ENCODE peak calls at places on chromosome 6, in ten cellular contexts. One of them, this sample, is unnamed.

GRCh38 chr6:129370268-129370916 is 339.6 kb downstream of the ARHGAP18 start:
- DNase-seq in CD8-positive, alpha-beta T cell: peak; percentile 25
- DNase-seq in sigmoid colon: no peak
- DNase-seq in aorta: peak; percentile 40
- DNase-seq in HL-60: no peak
- DNase-seq in cardiac muscle cell: peak; percentile 63
- DNase-seq in endodermal cell: peak; percentile 78
- DNase-seq in pancreas: no peak
- DNase-seq in esophagus muscularis mucosa: no peak
- DNase-seq in caudate nucleus: peak; percentile 11
- DNase-seq in this sample: peak; percentile 23

GRCh38 chr6:119476554-119476953 is 127.0 kb upstream of the MAN1A1 start:
- DNase-seq in CD8-positive, alpha-beta T cell: no peak
- DNase-seq in sigmoid colon: no peak
- DNase-seq in aorta: no peak
- DNase-seq in HL-60: no peak
- DNase-seq in cardiac muscle cell: no peak
- DNase-seq in endodermal cell: no peak
- DNase-seq in pancreas: no peak
- DNase-seq in esophagus muscularis mucosa: no peak
- DNase-seq in caudate nucleus: no peak
- DNase-seq in this sample: no peak

GRCh38 chr6:14129572-14129971 is 12.0 kb downstream of the CD83 start:
- DNase-seq in CD8-positive, alpha-beta T cell: peak; percentile 38
- DNase-seq in sigmoid colon: peak; percentile 67
- DNase-seq in aorta: no peak
- DNase-seq in HL-60: peak; percentile 53
- DNase-seq in cardiac muscle cell: peak; percentile 85
- DNase-seq in endodermal cell: peak; percentile 84
- DNase-seq in pancreas: no peak
- DNase-seq in esophagus muscularis mucosa: no peak
- DNase-seq in caudate nucleus: peak; percentile 30
- DNase-seq in this sample: no peak

GRCh38 chr6:56692586-56693245 is 50.0 kb upstream of the DST start:
- DNase-seq in CD8-positive, alpha-beta T cell: no peak
- DNase-seq in sigmoid colon: no peak
- DNase-seq in aorta: no peak
- DNase-seq in HL-60: peak; percentile 10
- DNase-seq in cardiac muscle cell: peak; percentile 88
- DNase-seq in endodermal cell: no peak
- DNase-seq in pancreas: no peak
- DNase-seq in esophagus muscularis mucosa: no peak
- DNase-seq in caudate nucleus: no peak
- DNase-seq in this sample: no peak

GRCh38 chr6:140366991-140367390 is 992.5 kb upstream of the CITED2 start:
- DNase-seq in CD8-positive, alpha-beta T cell: no peak
- DNase-seq in sigmoid colon: no peak
- DNase-seq in aorta: no peak
- DNase-seq in HL-60: no peak
- DNase-seq in cardiac muscle cell: no peak
- DNase-seq in endodermal cell: no peak
- DNase-seq in pancreas: no peak
- DNase-seq in esophagus muscularis mucosa: no peak
- DNase-seq in caudate nucleus: no peak
- DNase-seq in this sample: no peak

GRCh38 chr6:52731719-52732118 is 31.6 kb downstream of the GSTA2 start:
- DNase-seq in CD8-positive, alpha-beta T cell: no peak
- DNase-seq in sigmoid colon: no peak
- DNase-seq in aorta: no peak
- DNase-seq in HL-60: no peak
- DNase-seq in cardiac muscle cell: no peak
- DNase-seq in endodermal cell: peak; percentile 53
- DNase-seq in pancreas: no peak
- DNase-seq in esophagus muscularis mucosa: no peak
- DNase-seq in caudate nucleus: no peak
- DNase-seq in this sample: no peak

GRCh38 chr6:29992792-29993191 is 50.5 kb downstream of the HLA-A start:
- DNase-seq in CD8-positive, alpha-beta T cell: no peak
- DNase-seq in sigmoid colon: no peak
- DNase-seq in aorta: no peak
- DNase-seq in HL-60: no peak
- DNase-seq in cardiac muscle cell: no peak
- DNase-seq in endodermal cell: no peak
- DNase-seq in pancreas: no peak
- DNase-seq in esophagus muscularis mucosa: no peak
- DNase-seq in caudate nucleus: no peak
- DNase-seq in this sample: no peak

GRCh38 chr6:3740551-3741476 is 10.7 kb downstream of the PXDC1 start:
- DNase-seq in CD8-positive, alpha-beta T cell: no peak
- DNase-seq in sigmoid colon: no peak
- DNase-seq in aorta: peak; percentile 46
- DNase-seq in HL-60: no peak
- DNase-seq in cardiac muscle cell: no peak
- DNase-seq in endodermal cell: no peak
- DNase-seq in pancreas: no peak
- DNase-seq in esophagus muscularis mucosa: no peak
- DNase-seq in caudate nucleus: no peak
- DNase-seq in this sample: no peak

GRCh38 chr6:36697481-36697903 is at the start of gene RAB44:
- DNase-seq in CD8-positive, alpha-beta T cell: no peak
- DNase-seq in sigmoid colon: peak; percentile 58
- DNase-seq in aorta: peak; percentile 38
- DNase-seq in HL-60: peak; percentile 96
- DNase-seq in cardiac muscle cell: no peak
- DNase-seq in endodermal cell: peak; percentile 36
- DNase-seq in pancreas: no peak
- DNase-seq in esophagus muscularis mucosa: no peak
- DNase-seq in caudate nucleus: no peak
- DNase-seq in this sample: no peak

GRCh38 chr6:63844287-63844686 is 208.7 kb downstream of the PHF3 start:
- DNase-seq in CD8-positive, alpha-beta T cell: no peak
- DNase-seq in sigmoid colon: no peak
- DNase-seq in aorta: no peak
- DNase-seq in HL-60: no peak
- DNase-seq in cardiac muscle cell: peak; percentile 74
- DNase-seq in endodermal cell: no peak
- DNase-seq in pancreas: no peak
- DNase-seq in esophagus muscularis mucosa: no peak
- DNase-seq in caudate nucleus: no peak
- DNase-seq in this sample: no peak

GRCh38 chr6:166505133-166505905 is 81.2 kb downstream of the RAMACL start:
- DNase-seq in CD8-positive, alpha-beta T cell: no peak
- DNase-seq in sigmoid colon: no peak
- DNase-seq in aorta: no peak
- DNase-seq in HL-60: no peak
- DNase-seq in cardiac muscle cell: no peak
- DNase-seq in endodermal cell: no peak
- DNase-seq in pancreas: no peak
- DNase-seq in esophagus muscularis mucosa: no peak
- DNase-seq in caudate nucleus: no peak
- DNase-seq in this sample: no peak

GRCh38 chr6:132136976-132137375 is 185.8 kb upstream of the CCN2 start:
- DNase-seq in CD8-positive, alpha-beta T cell: no peak
- DNase-seq in sigmoid colon: no peak
- DNase-seq in aorta: no peak
- DNase-seq in HL-60: no peak
- DNase-seq in cardiac muscle cell: peak; percentile 59
- DNase-seq in endodermal cell: no peak
- DNase-seq in pancreas: no peak
- DNase-seq in esophagus muscularis mucosa: no peak
- DNase-seq in caudate nucleus: no peak
- DNase-seq in this sample: no peak

GRCh38 chr6:119552016-119552415 is 202.5 kb upstream of the MAN1A1 start:
- DNase-seq in CD8-positive, alpha-beta T cell: no peak
- DNase-seq in sigmoid colon: no peak
- DNase-seq in aorta: no peak
- DNase-seq in HL-60: no peak
- DNase-seq in cardiac muscle cell: no peak
- DNase-seq in endodermal cell: no peak
- DNase-seq in pancreas: no peak
- DNase-seq in esophagus muscularis mucosa: no peak
- DNase-seq in caudate nucleus: no peak
- DNase-seq in this sample: no peak

GRCh38 chr6:101454106-101454676 is 60.7 kb downstream of the GRIK2 start:
- DNase-seq in CD8-positive, alpha-beta T cell: no peak
- DNase-seq in sigmoid colon: no peak
- DNase-seq in aorta: no peak
- DNase-seq in HL-60: no peak
- DNase-seq in cardiac muscle cell: no peak
- DNase-seq in endodermal cell: no peak
- DNase-seq in pancreas: no peak
- DNase-seq in esophagus muscularis mucosa: no peak
- DNase-seq in caudate nucleus: no peak
- DNase-seq in this sample: no peak

GRCh38 chr6:91569071-91569470 is 982.2 kb upstream of the MAP3K7 start:
- DNase-seq in CD8-positive, alpha-beta T cell: no peak
- DNase-seq in sigmoid colon: no peak
- DNase-seq in aorta: no peak
- DNase-seq in HL-60: no peak
- DNase-seq in cardiac muscle cell: no peak
- DNase-seq in endodermal cell: no peak
- DNase-seq in pancreas: no peak
- DNase-seq in esophagus muscularis mucosa: no peak
- DNase-seq in caudate nucleus: no peak
- DNase-seq in this sample: no peak

DNA sequence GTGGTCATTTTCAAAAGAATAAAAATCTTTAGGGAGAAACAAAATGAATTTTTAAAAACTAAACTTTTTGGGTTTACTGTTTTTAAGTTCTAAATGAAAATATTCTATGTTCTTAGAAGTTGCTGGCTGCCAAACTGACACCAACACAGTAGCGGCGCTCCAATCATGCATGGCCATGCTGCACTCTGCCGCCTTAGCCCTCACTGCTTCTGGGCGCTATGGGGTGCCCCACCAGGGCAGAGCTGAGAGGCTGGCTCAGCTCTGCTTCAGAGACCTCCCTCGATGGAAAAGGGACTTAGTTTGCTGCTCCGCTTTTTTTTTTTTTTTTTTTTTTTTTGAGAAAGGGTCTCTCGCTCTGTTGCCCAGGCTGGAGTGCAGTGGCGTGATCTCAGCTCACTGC is 20.9 kb downstream of the EZR start:
- DNase-seq in CD8-positive, alpha-beta T cell: no peak
- DNase-seq in sigmoid colon: no peak
- DNase-seq in aorta: no peak
- DNase-seq in HL-60: no peak
- DNase-seq in cardiac muscle cell: no peak
- DNase-seq in endodermal cell: peak; percentile 44
- DNase-seq in pancreas: no peak
- DNase-seq in esophagus muscularis mucosa: no peak
- DNase-seq in caudate nucleus: no peak
- DNase-seq in this sample: no peak
- H3K27ac ChIP-seq in CD8-positive, alpha-beta T cell: no peak overlapping the region
- H3K27ac ChIP-seq in sigmoid colon: no peak overlapping the region
- H3K27ac ChIP-seq in aorta: peak overlapping the region; percentile 61
- H3K27ac ChIP-seq in HL-60: no peak overlapping the region
- H3K27ac ChIP-seq in cardiac muscle cell: peak overlapping the region; percentile 93
- H3K27ac ChIP-seq in endodermal cell: peak overlapping the region; percentile 40
- H3K27ac ChIP-seq in pancreas: peak overlapping the region; percentile 79
- H3K27ac ChIP-seq in esophagus muscularis mucosa: peak overlapping the region; percentile 34
- H3K27ac ChIP-seq in caudate nucleus: no peak overlapping the region
- H3K27ac ChIP-seq in this sample: no peak overlapping the region

GRCh38 chr6:158086054-158086705 is 81.9 kb downstream of the SERAC1 start:
- DNase-seq in CD8-positive, alpha-beta T cell: no peak
- DNase-seq in sigmoid colon: no peak
- DNase-seq in aorta: no peak
- DNase-seq in HL-60: peak; percentile 93
- DNase-seq in cardiac muscle cell: peak; percentile 40
- DNase-seq in endodermal cell: no peak
- DNase-seq in pancreas: no peak
- DNase-seq in esophagus muscularis mucosa: no peak
- DNase-seq in caudate nucleus: no peak
- DNase-seq in this sample: no peak

GRCh38 chr6:158083687-158084325 is 84.3 kb downstream of the SERAC1 start:
- DNase-seq in CD8-positive, alpha-beta T cell: no peak
- DNase-seq in sigmoid colon: no peak
- DNase-seq in aorta: no peak
- DNase-seq in HL-60: no peak
- DNase-seq in cardiac muscle cell: no peak
- DNase-seq in endodermal cell: no peak
- DNase-seq in pancreas: no peak
- DNase-seq in esophagus muscularis mucosa: peak; percentile 80
- DNase-seq in caudate nucleus: no peak
- DNase-seq in this sample: no peak

GRCh38 chr6:158087519-158087867 is 80.6 kb downstream of the SERAC1 start:
- DNase-seq in CD8-positive, alpha-beta T cell: no peak
- DNase-seq in sigmoid colon: no peak
- DNase-seq in aorta: no peak
- DNase-seq in HL-60: peak; percentile 40
- DNase-seq in cardiac muscle cell: no peak
- DNase-seq in endodermal cell: no peak
- DNase-seq in pancreas: no peak
- DNase-seq in esophagus muscularis mucosa: no peak
- DNase-seq in caudate nucleus: no peak
- DNase-seq in this sample: no peak

GRCh38 chr6:158085261-158086053 is 82.6 kb downstream of the SERAC1 start:
- DNase-seq in CD8-positive, alpha-beta T cell: no peak
- DNase-seq in sigmoid colon: no peak
- DNase-seq in aorta: no peak
- DNase-seq in HL-60: no peak
- DNase-seq in cardiac muscle cell: no peak
- DNase-seq in endodermal cell: no peak
- DNase-seq in pancreas: no peak
- DNase-seq in esophagus muscularis mucosa: no peak
- DNase-seq in caudate nucleus: no peak
- DNase-seq in this sample: no peak

GRCh38 chr6:158086706-158087518 is 81.2 kb downstream of the SERAC1 start:
- DNase-seq in CD8-positive, alpha-beta T cell: no peak
- DNase-seq in sigmoid colon: peak; percentile 83
- DNase-seq in aorta: peak; percentile 85
- DNase-seq in HL-60: peak; percentile 90
- DNase-seq in cardiac muscle cell: no peak
- DNase-seq in endodermal cell: no peak
- DNase-seq in pancreas: no peak
- DNase-seq in esophagus muscularis mucosa: no peak
- DNase-seq in caudate nucleus: no peak
- DNase-seq in this sample: no peak
- H3K27ac ChIP-seq in CD8-positive, alpha-beta T cell: no peak overlapping the region
- H3K27ac ChIP-seq in sigmoid colon: peak overlapping the region; percentile 41
- H3K27ac ChIP-seq in aorta: peak overlapping the region; percentile 62
- H3K27ac ChIP-seq in HL-60: peak overlapping the region; percentile 99
- H3K27ac ChIP-seq in cardiac muscle cell: no peak overlapping the region
- H3K27ac ChIP-seq in endodermal cell: no peak overlapping the region
- H3K27ac ChIP-seq in pancreas: no peak overlapping the region
- H3K27ac ChIP-seq in esophagus muscularis mucosa: peak overlapping the region; percentile 44
- H3K27ac ChIP-seq in caudate nucleus: no peak overlapping the region
- H3K27ac ChIP-seq in this sample: no peak overlapping the region

GRCh38 chr6:50689210-50689609 is 24.1 kb upstream of the TFAP2D start:
- DNase-seq in CD8-positive, alpha-beta T cell: no peak
- DNase-seq in sigmoid colon: no peak
- DNase-seq in aorta: no peak
- DNase-seq in HL-60: no peak
- DNase-seq in cardiac muscle cell: no peak
- DNase-seq in endodermal cell: no peak
- DNase-seq in pancreas: no peak
- DNase-seq in esophagus muscularis mucosa: no peak
- DNase-seq in caudate nucleus: no peak
- DNase-seq in this sample: no peak
- H3K27ac ChIP-seq in CD8-positive, alpha-beta T cell: no peak overlapping the region
- H3K27ac ChIP-seq in sigmoid colon: no peak overlapping the region
- H3K27ac ChIP-seq in aorta: no peak overlapping the region
- H3K27ac ChIP-seq in HL-60: no peak overlapping the region
- H3K27ac ChIP-seq in cardiac muscle cell: no peak overlapping the region
- H3K27ac ChIP-seq in endodermal cell: no peak overlapping the region
- H3K27ac ChIP-seq in pancreas: no peak overlapping the region
- H3K27ac ChIP-seq in esophagus muscularis mucosa: no peak overlapping the region
- H3K27ac ChIP-seq in caudate nucleus: no peak overlapping the region
- H3K27ac ChIP-seq in this sample: no peak overlapping the region

GRCh38 chr6:41519305-41519747 is 26.9 kb upstream of the FOXP4 start:
- DNase-seq in CD8-positive, alpha-beta T cell: no peak
- DNase-seq in sigmoid colon: no peak
- DNase-seq in aorta: no peak
- DNase-seq in HL-60: no peak
- DNase-seq in cardiac muscle cell: no peak
- DNase-seq in endodermal cell: no peak
- DNase-seq in pancreas: no peak
- DNase-seq in esophagus muscularis mucosa: no peak
- DNase-seq in caudate nucleus: no peak
- DNase-seq in this sample: no peak
- H3K27ac ChIP-seq in CD8-positive, alpha-beta T cell: no peak overlapping the region
- H3K27ac ChIP-seq in sigmoid colon: no peak overlapping the region
- H3K27ac ChIP-seq in aorta: no peak overlapping the region
- H3K27ac ChIP-seq in HL-60: no peak overlapping the region
- H3K27ac ChIP-seq in cardiac muscle cell: peak overlapping the region; percentile 68
- H3K27ac ChIP-seq in endodermal cell: no peak overlapping the region
- H3K27ac ChIP-seq in pancreas: no peak overlapping the region
- H3K27ac ChIP-seq in esophagus muscularis mucosa: no peak overlapping the region
- H3K27ac ChIP-seq in caudate nucleus: no peak overlapping the region
- H3K27ac ChIP-seq in this sample: no peak overlapping the region

This sample was measured in CD4-positive, alpha-beta T cell.